ENCODE peak calls at places on chromosome 16, in nine cellular contexts. S is adrenal gland, V is astrocyte of the spinal cord, W is spleen, N is Caco-2, J is fibroblast of lung, L is dorsolateral prefrontal cortex, D is suprapubic skin, Z is GM23338. I is an unnamed sample.

GRCh38 chr16:65225488-65225887 is 103.6 kb upstream of the CDH11 start:
- DNase-seq in D (no peak), J (no peak), S (no peak), N (no peak), L (no peak), W (no peak), Z (peak; percentile 11), V (no peak), I (no peak)

GRCh38 chr16:8661703-8662102 is 12.7 kb upstream of the ABAT start:
- DNase-seq in V (no peak), N (no peak), Z (no peak), L (no peak), D (no peak), S (no peak), J (no peak), W (peak; percentile 9), I (no peak)

GRCh38 chr16:24217456-24217855 is 38.7 kb upstream of the CACNG3 start:
- DNase-seq in S (no peak), J (no peak), D (no peak), Z (no peak), V (no peak), N (no peak), W (no peak), L (no peak), I (no peak)

GRCh38 chr16:30948956-30949654 is at the start of gene ORAI3:
- DNase-seq in D (no peak), S (peak; percentile 86), L (peak; percentile 76), Z (peak; percentile 87), W (peak; percentile 97), J (peak; percentile 63), V (peak; percentile 53), N (peak; percentile 60), I (peak; percentile 88)

GRCh38 chr16:65521685-65522338 is 399.9 kb upstream of the CDH11 start:
- DNase-seq in D (no peak), N (no peak), W (no peak), S (no peak), J (no peak), V (peak; percentile 74), Z (peak; percentile 29), L (no peak), I (no peak)

GRCh38 chr16:81522141-81522701 is 77.6 kb downstream of the CMIP start:
- DNase-seq in V (no peak), W (peak; percentile 65), D (no peak), N (peak; percentile 67), S (no peak), L (no peak), J (no peak), Z (peak; percentile 72), I (no peak)

GRCh38 chr16:54446639-54447038 is 160.1 kb upstream of the IRX3 start:
- DNase-seq in S (peak; percentile 93), D (peak; percentile 88), V (peak; percentile 92), N (no peak), L (no peak), J (peak; percentile 82), Z (no peak), W (no peak), I (peak; percentile 46)

GRCh38 chr16:16994831-16995230 is 475.9 kb downstream of the XYLT1 start:
- DNase-seq in N (no peak), S (no peak), J (no peak), W (no peak), D (no peak), V (no peak), Z (peak; percentile 27), L (no peak), I (no peak)

GRCh38 chr16:74724820-74725549 is 24.3 kb upstream of the MLKL start:
- DNase-seq in S (no peak), L (peak; percentile 95), J (peak; percentile 45), N (no peak), V (peak; percentile 69), W (no peak), Z (no peak), D (no peak), I (peak; percentile 85)

GRCh38 chr16:3091551-3091950 is 7.5 kb downstream of the ZSCAN10 start:
- DNase-seq in D (no peak), V (no peak), Z (no peak), S (no peak), W (peak; percentile 70), N (no peak), J (no peak), L (no peak), I (no peak)

GRCh38 chr16:58801838-58802237 is 67.7 kb upstream of the GOT2 start:
- DNase-seq in S (no peak), J (no peak), D (no peak), W (no peak), L (no peak), N (no peak), Z (no peak), V (no peak), I (no peak)

GRCh38 chr16:78249832-78250231 is 150.4 kb downstream of the WWOX start:
- DNase-seq in N (peak; percentile 46), J (no peak), L (no peak), S (no peak), Z (no peak), D (no peak), W (no peak), V (no peak), I (no peak)

GRCh38 chr16:47013172-47013571 is 39.7 kb upstream of the DNAJA2 start:
- DNase-seq in J (no peak), Z (no peak), D (no peak), V (no peak), N (no peak), L (no peak), W (no peak), S (no peak), I (no peak)

GRCh38 chr16:35252356-35252936 is 1793.0 kb downstream of the TP53TG3F start:
- DNase-seq in J (peak; percentile 8), S (no peak), L (no peak), N (no peak), D (no peak), Z (no peak), V (peak; percentile 0), W (no peak), I (no peak)

GRCh38 chr16:24721830-24722238 is 7.6 kb upstream of the TNRC6A start:
- DNase-seq in N (no peak), V (no peak), Z (no peak), L (no peak), W (no peak), D (no peak), S (no peak), J (no peak), I (no peak)

GRCh38 chr16:86020971-86021370 is 122.0 kb downstream of the IRF8 start:
- DNase-seq in V (no peak), S (no peak), W (no peak), Z (no peak), L (peak; percentile 23), N (peak; percentile 35), D (peak; percentile 73), J (no peak), I (no peak)

GRCh38 chr16:21652451-21652850 is at the start of gene IGSF6:
- DNase-seq in Z (no peak), L (no peak), S (no peak), W (peak; percentile 79), N (no peak), J (no peak), V (no peak), D (no peak), I (no peak)

GRCh38 chr16:70418274-70418992 is 20.5 kb downstream of the ST3GAL2 start:
- DNase-seq in D (no peak), L (no peak), W (no peak), Z (no peak), N (no peak), J (no peak), S (no peak), V (no peak), I (no peak)

GRCh38 chr16:2520784-2521577 is 810 bp downstream of the AMDHD2 start:
- DNase-seq in V (no peak), D (peak; percentile 85), N (no peak), L (no peak), J (no peak), Z (peak; percentile 60), S (no peak), W (peak; percentile 93), I (peak; percentile 42)

DNA sequence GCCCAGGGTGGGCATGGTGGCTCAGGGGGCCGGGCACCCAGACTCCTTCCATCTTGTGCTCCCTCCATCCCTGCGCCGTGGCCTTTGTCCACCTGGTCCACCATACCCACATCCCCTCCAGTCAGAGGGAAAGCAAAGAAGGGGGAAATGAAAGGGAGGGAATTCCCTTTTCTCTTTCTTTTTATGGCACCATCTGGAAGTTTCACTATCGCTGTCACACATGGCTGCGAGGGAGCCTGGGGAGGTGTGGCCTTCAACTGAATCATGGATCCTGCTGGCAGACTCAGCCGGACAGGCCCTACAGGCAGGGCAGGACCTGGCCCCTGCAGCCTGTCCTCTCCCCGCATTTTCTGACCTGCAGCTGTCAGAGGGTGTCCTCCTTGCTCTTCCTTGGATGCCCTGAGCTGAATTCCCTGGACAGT is 6.2 kb downstream of the SLC12A3 start:
- DNase-seq in L (no peak), D (no peak), N (peak; percentile 80), V (peak; percentile 13), J (peak; percentile 33), S (peak; percentile 78), Z (no peak), W (no peak), I (peak; percentile 87)
- TF ChIP-seq CTCF in L (no peak), D (no peak), N (no peak), V (no peak), J (no peak), S (no peak), Z (peak; percentile 21), W (no peak), I (no peak)

DNA sequence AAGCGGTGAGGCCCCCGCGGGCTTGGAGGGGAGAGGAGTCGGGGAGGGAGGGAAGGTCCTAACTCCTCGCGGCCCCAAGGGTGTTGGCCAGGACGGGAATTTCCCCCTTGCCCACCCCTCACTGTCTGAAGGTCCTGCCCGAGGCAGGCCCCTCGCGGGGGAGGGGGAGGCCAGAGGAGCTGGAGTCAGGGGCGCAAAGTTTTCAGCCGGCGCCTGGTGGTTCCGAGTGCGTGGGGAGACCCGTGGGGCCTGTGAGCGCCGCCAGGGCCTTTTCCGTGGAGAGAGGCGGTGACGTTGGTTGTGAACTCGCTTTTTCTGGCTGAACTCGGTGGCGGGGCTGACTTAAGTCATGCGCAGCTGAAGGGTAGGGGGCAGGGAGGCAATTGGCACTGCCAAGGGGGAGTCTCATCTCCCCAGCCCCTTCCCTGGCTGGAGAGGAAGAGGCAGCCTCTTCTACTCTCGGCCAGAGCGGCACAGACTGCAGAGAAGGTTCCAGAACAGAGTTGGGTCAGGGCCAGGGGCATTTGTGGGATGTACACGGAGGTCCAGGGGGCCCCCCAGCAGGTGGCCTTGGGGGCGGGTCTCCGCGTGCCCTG is 1.5 kb downstream of the CACNA1H start:
- DNase-seq in D (no peak), W (no peak), L (no peak), N (no peak), S (peak; percentile 64), Z (peak; percentile 48), V (no peak), J (no peak), I (no peak)
- H3K4me3 ChIP-seq in D (peak overlapping the region; percentile 43), W (no peak overlapping the region), L (no peak overlapping the region), N (peak overlapping the region; percentile 13), S (peak overlapping the region; percentile 19), Z (peak overlapping the region; percentile 57), V (peak overlapping the region; percentile 38), J (no peak overlapping the region), I (no peak overlapping the region)

GRCh38 chr16:56311208-56312027 is 113.9 kb downstream of the AMFR start:
- DNase-seq in Z (peak; percentile 35), S (no peak), L (no peak), D (no peak), W (peak; percentile 72), V (no peak), N (no peak), J (no peak), I (no peak)
- TF ChIP-seq CTCF in Z (peak; percentile 70), S (no peak), L (no peak), D (no peak), W (no peak), V (no peak), N (no peak), J (peak; percentile 8), I (no peak)

GRCh38 chr16:627458-628239 is 3.1 kb upstream of the WFIKKN1 start:
- DNase-seq in D (peak; percentile 82), N (peak; percentile 40), V (no peak), L (no peak), S (peak; percentile 67), Z (no peak), J (peak; percentile 54), W (peak; percentile 74), I (no peak)
- H3K4me3 ChIP-seq in D (no peak overlapping the region), N (no peak overlapping the region), V (no peak overlapping the region), L (no peak overlapping the region), S (no peak overlapping the region), Z (no peak overlapping the region), J (no peak overlapping the region), W (no peak overlapping the region), I (no peak overlapping the region)

I was measured in foreskin fibroblast.